ENCODE peak calls at places on chromosomes 5 and 9, in seven cellular contexts. O, J, T, L, E, A and R are unnamed samples.

GRCh38 chr9:1880038-1880565 is 135.0 kb upstream of the SMARCA2 start:
- DNase-seq in O (no peak), J (no peak), T (no peak), L (no peak), E (no peak), A (no peak), R (no peak)

GRCh38 chr9:133108794-133109641 is 12.0 kb downstream of the RALGDS start:
- DNase-seq in O (no peak), J (no peak), T (no peak), L (no peak), E (no peak), A (no peak), R (no peak)

GRCh38 chr9:36154213-36154952 is 14.8 kb upstream of the CCIN start:
- DNase-seq in O (no peak), J (no peak), T (no peak), L (no peak), E (peak), A (peak), R (peak)

GRCh38 chr9:84153885-84154284 is 173.3 kb downstream of the RMI1 start:
- DNase-seq in O (no peak), J (no peak), T (no peak), L (no peak), E (no peak), A (no peak), R (no peak)

GRCh38 chr9:92807757-92808725 is 43.4 kb upstream of the BICD2 start:
- DNase-seq in O (peak), J (peak), T (no peak), L (no peak), E (peak), A (no peak), R (no peak)

GRCh38 chr5:174837919-174838902 is 113.8 kb downstream of the MSX2 start:
- DNase-seq in O (no peak), J (no peak), T (no peak), L (no peak), E (no peak), A (peak), R (no peak)

GRCh38 chr5:14184082-14184481 is 40.9 kb downstream of the TRIO start:
- DNase-seq in O (no peak), J (no peak), T (no peak), L (no peak), E (no peak), A (no peak), R (no peak)

GRCh38 chr5:136984772-136985455 is 514.2 kb downstream of the SPOCK1 start:
- DNase-seq in O (no peak), J (no peak), T (no peak), L (no peak), E (no peak), A (no peak), R (no peak)

GRCh38 chr9:1129382-1129781 is 79.2 kb downstream of the DMRT2 start:
- DNase-seq in O (no peak), J (no peak), T (no peak), L (no peak), E (no peak), A (no peak), R (no peak)

GRCh38 chr9:104227108-104227507 is 133.0 kb downstream of the SMC2 start:
- DNase-seq in O (no peak), J (no peak), T (no peak), L (no peak), E (no peak), A (no peak), R (no peak)

GRCh38 chr9:113649054-113649453 is 185.5 kb downstream of the RGS3 start:
- DNase-seq in O (peak), J (no peak), T (no peak), L (no peak), E (no peak), A (no peak), R (no peak)

GRCh38 chr5:88145603-88146467 is 122.8 kb downstream of the TMEM161B start:
- DNase-seq in O (peak), J (no peak), T (no peak), L (no peak), E (peak), A (no peak), R (peak)

GRCh38 chr9:112124156-112124555 is 50.9 kb downstream of the SUSD1 start:
- DNase-seq in O (no peak), J (no peak), T (no peak), L (no peak), E (no peak), A (no peak), R (no peak)

GRCh38 chr9:131394464-131395026 is 659 bp downstream of the PRRC2B start:
- DNase-seq in O (peak), J (peak), T (peak), L (no peak), E (peak), A (peak), R (peak)

GRCh38 chr9:96031366-96031824 is 155.9 kb downstream of the ERCC6L2 start:
- DNase-seq in O (peak), J (no peak), T (no peak), L (no peak), E (no peak), A (no peak), R (no peak)

GRCh38 chr9:111298831-111299603 is 31.0 kb downstream of the OR2K2 start:
- DNase-seq in O (no peak), J (no peak), T (peak), L (no peak), E (peak), A (peak), R (no peak)

GRCh38 chr5:107951322-107951721 is 280.6 kb upstream of the EFNA5 start:
- DNase-seq in O (peak), J (no peak), T (no peak), L (no peak), E (no peak), A (no peak), R (no peak)

GRCh38 chr5:172064766-172065165 is 58.3 kb upstream of the FBXW11 start:
- DNase-seq in O (no peak), J (no peak), T (no peak), L (no peak), E (no peak), A (no peak), R (no peak)

GRCh38 chr9:122291458-122291857 is 26.8 kb downstream of the MRRF start:
- DNase-seq in O (no peak), J (no peak), T (no peak), L (no peak), E (no peak), A (no peak), R (no peak)

GRCh38 chr5:151107738-151108520 is 27.1 kb upstream of the TNIP1 start:
- DNase-seq in O (no peak), J (no peak), T (no peak), L (no peak), E (no peak), A (no peak), R (no peak)

GRCh38 chr5:86118542-86118941 is 499.2 kb upstream of the COX7C start:
- DNase-seq in O (no peak), J (no peak), T (peak), L (no peak), E (no peak), A (peak), R (no peak)

GRCh38 chr9:23663946-23664345 is 162.1 kb downstream of the ELAVL2 start:
- DNase-seq in O (no peak), J (no peak), T (no peak), L (no peak), E (no peak), A (no peak), R (no peak)

GRCh38 chr5:141843156-141843927 is 34.9 kb downstream of the PCDH1 start:
- DNase-seq in O (no peak), J (no peak), T (no peak), L (no peak), E (no peak), A (no peak), R (no peak)

GRCh38 chr5:1349246-1349645 is 4.3 kb upstream of the CLPTM1L start:
- DNase-seq in O (no peak), J (no peak), T (no peak), L (no peak), E (no peak), A (no peak), R (no peak)

GRCh38 chr5:7017004-7017770 is 304.0 kb downstream of the TENT4A start:
- DNase-seq in O (no peak), J (no peak), T (no peak), L (no peak), E (no peak), A (no peak), R (no peak)

GRCh38 chr5:171580506-171581265 is 161.2 kb downstream of the FGF18 start:
- DNase-seq in O (no peak), J (no peak), T (no peak), L (no peak), E (no peak), A (no peak), R (no peak)

GRCh38 chr9:111743275-111743674 is 51.5 kb downstream of the SHOC1 start:
- DNase-seq in O (no peak), J (no peak), T (no peak), L (no peak), E (no peak), A (peak), R (no peak)

GRCh38 chr5:91332267-91333044 is 50.7 kb downstream of the ARRDC3 start:
- DNase-seq in O (no peak), J (no peak), T (no peak), L (no peak), E (no peak), A (peak), R (no peak)

GRCh38 chr9:20271107-20271506 is 351.2 kb downstream of the MLLT3 start:
- DNase-seq in O (no peak), J (no peak), T (no peak), L (no peak), E (peak), A (no peak), R (no peak)
- TF ChIP-seq CTCF in O (no peak), J (no peak), T (no peak), L (no peak), E (no peak), A (no peak), R (no peak)

DNA sequence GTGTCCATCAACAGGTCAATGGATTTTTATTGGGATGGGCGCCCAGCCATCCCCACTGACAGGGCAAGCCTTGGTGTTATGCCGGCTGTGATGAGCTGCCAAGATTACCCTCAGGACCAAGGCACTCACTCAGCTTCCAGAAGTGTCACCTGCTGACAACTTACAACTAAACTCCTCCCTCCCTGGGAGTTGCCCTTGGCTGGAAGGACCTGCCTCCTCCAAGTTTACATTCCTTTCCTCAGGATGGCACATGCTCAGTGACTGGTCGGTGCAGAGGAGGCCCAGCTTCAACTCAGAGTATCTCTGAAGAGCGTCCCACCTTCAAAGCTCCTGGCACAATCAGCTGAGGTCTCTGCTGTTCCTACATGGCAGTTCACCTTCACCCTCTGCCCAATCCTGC is 52.5 kb upstream of the ZBTB43 start:
- DNase-seq in O (no peak), J (no peak), T (no peak), L (no peak), E (no peak), A (no peak), R (no peak)
- TF ChIP-seq CTCF in O (no peak), J (no peak), T (no peak), L (no peak), E (no peak), A (no peak), R (no peak)

DNA sequence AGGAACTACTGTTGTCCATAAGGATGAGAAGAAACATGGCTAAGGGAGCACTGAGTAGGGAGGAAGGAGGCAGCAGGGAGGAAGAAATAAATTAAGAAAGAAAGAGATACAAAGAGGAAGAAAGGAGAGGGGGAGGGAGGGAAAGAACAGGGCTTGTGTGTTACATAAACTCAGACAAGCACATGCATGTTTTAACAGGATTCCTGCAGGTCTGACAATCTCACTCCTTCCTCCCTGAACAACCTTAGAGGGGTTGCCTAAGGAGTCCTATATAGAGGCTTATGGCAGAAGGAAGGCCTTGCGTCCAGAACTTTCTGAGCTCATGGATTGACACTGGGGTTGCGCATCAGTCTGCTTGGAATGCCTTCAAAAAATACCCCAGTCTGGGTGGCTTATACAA is 4.2 kb upstream of the KCNIP1 start:
- DNase-seq in O (no peak), J (no peak), T (no peak), L (no peak), E (no peak), A (no peak), R (no peak)
- TF ChIP-seq CTCF in O (no peak), J (no peak), T (no peak), L (no peak), E (no peak), A (no peak), R (no peak)

GRCh38 chr5:115770466-115770865 is 46.0 kb downstream of the CDO1 start:
- DNase-seq in O (no peak), J (no peak), T (peak), L (no peak), E (no peak), A (peak), R (no peak)
- TF ChIP-seq CTCF in O (peak), J (no peak), T (peak), L (no peak), E (peak), A (peak), R (no peak)

GRCh38 chr5:26121343-26121742 is 917.0 kb downstream of the CDH9 start:
- DNase-seq in O (no peak), J (no peak), T (no peak), L (no peak), E (no peak), A (peak), R (no peak)
- TF ChIP-seq CTCF in O (no peak), J (no peak), T (no peak), L (no peak), E (no peak), A (no peak), R (no peak)

GRCh38 chr9:86286278-86286677 is 3.9 kb upstream of the ISCA1 start:
- DNase-seq in O (no peak), J (no peak), T (no peak), L (no peak), E (no peak), A (no peak), R (no peak)

GRCh38 chr9:86288501-86288900 is 6.2 kb upstream of the ISCA1 start:
- DNase-seq in O (no peak), J (no peak), T (no peak), L (no peak), E (no peak), A (no peak), R (no peak)

GRCh38 chr9:86285247-86285646 is 2.9 kb upstream of the ISCA1 start:
- DNase-seq in O (no peak), J (no peak), T (no peak), L (no peak), E (no peak), A (no peak), R (no peak)

GRCh38 chr9:86282979-86283535 is 719 bp upstream of the ISCA1 start:
- DNase-seq in O (peak), J (no peak), T (no peak), L (no peak), E (no peak), A (peak), R (no peak)

DNA sequence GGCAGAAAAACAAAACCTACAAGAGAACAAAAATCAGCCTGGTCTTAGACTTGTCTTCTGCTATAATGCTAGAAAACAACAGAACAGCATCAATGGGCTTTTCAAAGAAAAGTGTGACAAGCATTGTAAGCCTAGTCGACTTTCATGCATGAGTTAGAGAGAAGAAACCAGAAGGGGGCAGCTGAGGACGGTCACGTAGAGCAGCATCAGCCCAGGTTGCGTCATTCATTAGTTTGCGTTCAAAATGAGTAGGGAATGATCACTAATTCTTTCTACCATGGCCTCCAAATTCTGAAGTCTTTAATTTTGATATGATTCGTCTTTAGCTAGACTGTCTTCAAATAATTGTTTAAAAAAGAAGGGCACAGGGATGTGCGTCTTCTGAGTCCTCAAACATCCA is 4.7 kb upstream of the ISCA1 start:
- DNase-seq in O (no peak), J (no peak), T (peak), L (no peak), E (peak), A (peak), R (no peak)
- TF ChIP-seq CTCF in O (no peak), J (no peak), T (peak), L (no peak), E (peak), A (peak), R (no peak)

DNA sequence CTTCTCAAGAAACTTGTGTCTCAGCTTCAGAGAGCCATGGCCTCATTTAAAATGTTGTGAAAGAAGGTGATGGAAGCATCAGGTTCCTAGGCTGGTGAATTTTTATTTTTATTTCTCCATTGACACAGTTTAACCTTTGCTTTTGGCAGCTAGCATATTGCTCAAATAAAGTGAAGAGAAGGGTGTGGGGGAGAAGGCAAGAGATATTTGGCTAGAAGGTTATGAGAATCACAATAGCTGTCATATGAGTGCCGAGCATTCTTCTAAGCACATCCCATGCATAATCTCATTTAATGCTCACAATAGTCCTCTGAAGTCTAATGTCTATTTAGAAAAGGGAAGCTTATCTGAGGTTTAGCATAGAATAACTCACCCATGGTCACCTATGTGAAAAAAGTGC is 43.1 kb downstream of the GRIA1 start:
- DNase-seq in O (no peak), J (no peak), T (no peak), L (no peak), E (no peak), A (no peak), R (no peak)
- TF ChIP-seq CTCF in O (no peak), J (no peak), T (no peak), L (no peak), E (no peak), A (no peak), R (no peak)

GRCh38 chr5:40165789-40166728 is 513.7 kb upstream of the PTGER4 start:
- DNase-seq in O (no peak), J (no peak), T (no peak), L (no peak), E (peak), A (peak), R (no peak)
- TF ChIP-seq CTCF in O (no peak), J (no peak), T (no peak), L (no peak), E (no peak), A (no peak), R (no peak)